ENCODE peak calls at places on chromosomes 2 and 18, in eight cellular contexts. One of them, this sample, is unnamed.

GRCh38 chr2:36785179-36785795 is 88.8 kb downstream of the VIT start:
- DNase-seq in HCT116: peak; percentile 62
- DNase-seq in SK-N-SH: peak; percentile 72
- DNase-seq in endothelial cell of umbilical vein: peak; percentile 77
- DNase-seq in GM12878: no peak
- DNase-seq in K562: peak; percentile 73
- DNase-seq in HepG2: peak; percentile 65
- DNase-seq in H1: peak; percentile 69
- DNase-seq in this sample: peak; percentile 74

GRCh38 chr2:134411279-134411827 is 157.5 kb downstream of the MGAT5 start:
- DNase-seq in HCT116: no peak
- DNase-seq in SK-N-SH: peak; percentile 48
- DNase-seq in endothelial cell of umbilical vein: no peak
- DNase-seq in GM12878: no peak
- DNase-seq in K562: no peak
- DNase-seq in HepG2: no peak
- DNase-seq in H1: no peak
- DNase-seq in this sample: no peak

GRCh38 chr2:23756593-23757292 is 170.2 kb downstream of the ATAD2B start:
- DNase-seq in HCT116: no peak
- DNase-seq in SK-N-SH: no peak
- DNase-seq in endothelial cell of umbilical vein: no peak
- DNase-seq in GM12878: no peak
- DNase-seq in K562: no peak
- DNase-seq in HepG2: no peak
- DNase-seq in H1: no peak
- DNase-seq in this sample: no peak

GRCh38 chr2:162430323-162430722 is 86.4 kb downstream of the GCA start:
- DNase-seq in HCT116: no peak
- DNase-seq in SK-N-SH: no peak
- DNase-seq in endothelial cell of umbilical vein: peak; percentile 93
- DNase-seq in GM12878: no peak
- DNase-seq in K562: no peak
- DNase-seq in HepG2: peak; percentile 21
- DNase-seq in H1: no peak
- DNase-seq in this sample: peak; percentile 21

GRCh38 chr2:51013060-51013746 is 18.7 kb downstream of the NRXN1 start:
- DNase-seq in HCT116: peak; percentile 10
- DNase-seq in SK-N-SH: no peak
- DNase-seq in endothelial cell of umbilical vein: no peak
- DNase-seq in GM12878: no peak
- DNase-seq in K562: no peak
- DNase-seq in HepG2: peak; percentile 28
- DNase-seq in H1: no peak
- DNase-seq in this sample: peak; percentile 81

GRCh38 chr2:207767461-207768167 is 2.1 kb downstream of the FZD5 start:
- DNase-seq in HCT116: no peak
- DNase-seq in SK-N-SH: peak; percentile 74
- DNase-seq in endothelial cell of umbilical vein: peak; percentile 45
- DNase-seq in GM12878: no peak
- DNase-seq in K562: no peak
- DNase-seq in HepG2: peak; percentile 76
- DNase-seq in H1: no peak
- DNase-seq in this sample: peak; percentile 78

GRCh38 chr2:180124273-180124881 is 117.3 kb upstream of the CWC22 start:
- DNase-seq in HCT116: peak; percentile 51
- DNase-seq in SK-N-SH: peak; percentile 41
- DNase-seq in endothelial cell of umbilical vein: peak; percentile 54
- DNase-seq in GM12878: peak; percentile 4
- DNase-seq in K562: peak; percentile 36
- DNase-seq in HepG2: peak; percentile 58
- DNase-seq in H1: no peak
- DNase-seq in this sample: peak; percentile 70

GRCh38 chr2:119864318-119864717 is 104.6 kb downstream of the PTPN4 start:
- DNase-seq in HCT116: no peak
- DNase-seq in SK-N-SH: no peak
- DNase-seq in endothelial cell of umbilical vein: peak; percentile 19
- DNase-seq in GM12878: no peak
- DNase-seq in K562: peak; percentile 17
- DNase-seq in HepG2: no peak
- DNase-seq in H1: no peak
- DNase-seq in this sample: no peak

GRCh38 chr2:231904161-231904611 is 22.0 kb downstream of the NPPC start:
- DNase-seq in HCT116: no peak
- DNase-seq in SK-N-SH: no peak
- DNase-seq in endothelial cell of umbilical vein: no peak
- DNase-seq in GM12878: no peak
- DNase-seq in K562: no peak
- DNase-seq in HepG2: no peak
- DNase-seq in H1: no peak
- DNase-seq in this sample: no peak

GRCh38 chr18:33821503-33821902 is 243.5 kb downstream of the ASXL3 start:
- DNase-seq in HCT116: no peak
- DNase-seq in SK-N-SH: no peak
- DNase-seq in endothelial cell of umbilical vein: no peak
- DNase-seq in GM12878: no peak
- DNase-seq in K562: no peak
- DNase-seq in HepG2: no peak
- DNase-seq in H1: no peak
- DNase-seq in this sample: no peak

GRCh38 chr2:100246163-100247145 is 75.8 kb downstream of the LONRF2 start:
- DNase-seq in HCT116: peak; percentile 13
- DNase-seq in SK-N-SH: peak; percentile 49
- DNase-seq in endothelial cell of umbilical vein: peak; percentile 27
- DNase-seq in GM12878: no peak
- DNase-seq in K562: peak; percentile 54
- DNase-seq in HepG2: peak; percentile 27
- DNase-seq in H1: no peak
- DNase-seq in this sample: peak; percentile 77

GRCh38 chr2:43293744-43294695 is 67.6 kb upstream of the ZFP36L2 start:
- DNase-seq in HCT116: peak; percentile 97
- DNase-seq in SK-N-SH: no peak
- DNase-seq in endothelial cell of umbilical vein: peak; percentile 83
- DNase-seq in GM12878: peak; percentile 90
- DNase-seq in K562: peak; percentile 80
- DNase-seq in HepG2: peak; percentile 99
- DNase-seq in H1: no peak
- DNase-seq in this sample: no peak

GRCh38 chr18:76476665-76477561 is 18.1 kb downstream of the ZNF516 start:
- DNase-seq in HCT116: no peak
- DNase-seq in SK-N-SH: no peak
- DNase-seq in endothelial cell of umbilical vein: peak; percentile 62
- DNase-seq in GM12878: no peak
- DNase-seq in K562: peak; percentile 25
- DNase-seq in HepG2: peak; percentile 88
- DNase-seq in H1: no peak
- DNase-seq in this sample: no peak

GRCh38 chr2:43611987-43612894 is 16.4 kb upstream of the THADA start:
- DNase-seq in HCT116: peak; percentile 74
- DNase-seq in SK-N-SH: peak; percentile 82
- DNase-seq in endothelial cell of umbilical vein: peak; percentile 73
- DNase-seq in GM12878: peak; percentile 17
- DNase-seq in K562: peak; percentile 68
- DNase-seq in HepG2: peak; percentile 73
- DNase-seq in H1: no peak
- DNase-seq in this sample: peak; percentile 84

GRCh38 chr2:160228141-160228963 is 28.3 kb upstream of the ITGB6 start:
- DNase-seq in HCT116: no peak
- DNase-seq in SK-N-SH: no peak
- DNase-seq in endothelial cell of umbilical vein: peak; percentile 84
- DNase-seq in GM12878: no peak
- DNase-seq in K562: no peak
- DNase-seq in HepG2: no peak
- DNase-seq in H1: no peak
- DNase-seq in this sample: no peak

GRCh38 chr18:31255953-31256352 is 62.0 kb upstream of the DSG1 start:
- DNase-seq in HCT116: no peak
- DNase-seq in SK-N-SH: no peak
- DNase-seq in endothelial cell of umbilical vein: no peak
- DNase-seq in GM12878: no peak
- DNase-seq in K562: no peak
- DNase-seq in HepG2: no peak
- DNase-seq in H1: no peak
- DNase-seq in this sample: no peak
- TF ChIP-seq POLR2AphosphoS5 in HCT116: no peak
- TF ChIP-seq POLR2AphosphoS5 in SK-N-SH: no peak
- TF ChIP-seq POLR2AphosphoS5 in endothelial cell of umbilical vein: no peak
- TF ChIP-seq POLR2AphosphoS5 in GM12878: no peak
- TF ChIP-seq POLR2AphosphoS5 in K562: no peak
- TF ChIP-seq POLR2AphosphoS5 in HepG2: no peak
- TF ChIP-seq POLR2AphosphoS5 in H1: no peak
- TF ChIP-seq POLR2AphosphoS5 in this sample: no peak

DNA sequence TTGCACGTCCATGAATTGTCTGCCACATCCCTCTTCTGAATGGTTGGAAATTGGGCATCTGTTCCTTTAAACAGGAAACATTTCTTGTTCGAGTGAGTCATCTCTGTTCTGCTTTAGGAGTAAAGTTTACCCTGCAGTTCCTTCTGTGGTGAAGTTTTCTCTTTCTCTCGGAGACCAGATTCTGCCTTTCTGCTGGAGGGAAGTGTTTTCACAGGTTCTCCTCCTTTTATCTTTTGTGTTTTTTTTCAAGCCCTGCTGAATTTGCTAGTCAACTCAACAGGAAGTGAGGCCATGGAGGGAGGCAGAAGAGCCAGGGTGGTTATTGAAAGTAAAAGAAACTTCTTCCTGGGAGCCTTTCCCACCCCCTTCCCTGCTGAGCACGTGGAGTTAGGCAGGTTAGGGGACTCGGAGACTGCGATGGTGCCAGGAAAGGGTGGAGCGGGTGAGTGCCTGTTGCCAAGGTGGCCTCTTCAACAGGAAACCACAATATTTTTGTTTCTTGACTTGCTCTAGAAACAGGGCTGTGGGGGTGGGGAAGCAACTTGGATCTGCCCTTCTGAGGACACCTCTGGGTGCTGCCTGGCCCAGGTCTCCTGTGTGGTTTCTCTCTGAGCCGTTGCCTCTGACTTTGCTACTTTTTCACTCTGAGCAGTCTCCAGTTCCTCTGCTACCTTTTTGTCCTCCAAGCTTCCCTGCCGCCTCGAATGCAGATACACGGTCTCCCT is 2.2 kb upstream of the CASP8 start:
- DNase-seq in HCT116: peak; percentile 68
- DNase-seq in SK-N-SH: no peak
- DNase-seq in endothelial cell of umbilical vein: peak; percentile 84
- DNase-seq in GM12878: peak; percentile 79
- DNase-seq in K562: peak; percentile 60
- DNase-seq in HepG2: peak; percentile 55
- DNase-seq in H1: no peak
- DNase-seq in this sample: peak; percentile 53
- H3K79me2 ChIP-seq in HCT116: peaks cover 55% of the 10 kb centered on the region
- H3K79me2 ChIP-seq in SK-N-SH: peaks cover 32% of the 10 kb centered on the region
- H3K79me2 ChIP-seq in endothelial cell of umbilical vein: peaks cover 10% of the 10 kb centered on the region
- H3K79me2 ChIP-seq in GM12878: peaks cover 9% of the 10 kb centered on the region
- H3K79me2 ChIP-seq in K562: peaks cover 51% of the 10 kb centered on the region
- H3K79me2 ChIP-seq in HepG2: peaks cover 36% of the 10 kb centered on the region
- H3K79me2 ChIP-seq in H1: no peaks in the 10 kb centered on the region
- H3K79me2 ChIP-seq in this sample: no peaks in the 10 kb centered on the region

DNA sequence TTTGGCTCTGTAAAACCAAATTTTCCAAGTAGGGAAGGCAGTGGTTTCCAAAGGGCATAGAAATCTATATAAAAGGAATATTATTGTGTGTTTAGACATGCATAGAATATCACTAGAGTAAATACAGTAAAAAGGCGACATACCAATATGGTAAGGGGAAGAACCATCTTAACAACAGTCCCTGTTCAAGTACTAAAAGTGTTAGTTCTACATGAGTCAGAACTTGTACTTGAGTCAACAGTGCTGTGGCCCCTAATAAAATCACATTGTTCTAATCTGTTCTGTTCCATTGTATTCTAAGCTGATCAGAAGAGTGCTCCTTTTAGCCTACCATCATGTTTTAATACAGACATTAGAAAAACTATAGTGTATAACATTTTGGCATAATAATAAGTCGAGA is 36.1 kb upstream of the TNFRSF11A start:
- DNase-seq in HCT116: no peak
- DNase-seq in SK-N-SH: no peak
- DNase-seq in endothelial cell of umbilical vein: no peak
- DNase-seq in GM12878: no peak
- DNase-seq in K562: no peak
- DNase-seq in HepG2: no peak
- DNase-seq in H1: no peak
- DNase-seq in this sample: no peak
- H3K36me3 ChIP-seq in HCT116: no peaks in the 10 kb centered on the region
- H3K36me3 ChIP-seq in SK-N-SH: peaks cover 47% of the 10 kb centered on the region
- H3K36me3 ChIP-seq in endothelial cell of umbilical vein: peaks cover 2% of the 10 kb centered on the region
- H3K36me3 ChIP-seq in GM12878: peaks cover 10% of the 10 kb centered on the region
- H3K36me3 ChIP-seq in K562: peaks cover 5% of the 10 kb centered on the region
- H3K36me3 ChIP-seq in HepG2: peaks cover 10% of the 10 kb centered on the region
- H3K36me3 ChIP-seq in H1: no peaks in the 10 kb centered on the region
- H3K36me3 ChIP-seq in this sample: peaks cover 7% of the 10 kb centered on the region

GRCh38 chr2:10303174-10303633 is 500 bp downstream of the HPCAL1 start:
- DNase-seq in HCT116: no peak
- DNase-seq in SK-N-SH: no peak
- DNase-seq in endothelial cell of umbilical vein: no peak
- DNase-seq in GM12878: no peak
- DNase-seq in K562: no peak
- DNase-seq in HepG2: no peak
- DNase-seq in H1: no peak
- DNase-seq in this sample: no peak

GRCh38 chr2:10303634-10304378 is 1.1 kb downstream of the HPCAL1 start:
- DNase-seq in HCT116: no peak
- DNase-seq in SK-N-SH: peak; percentile 84
- DNase-seq in endothelial cell of umbilical vein: peak; percentile 63
- DNase-seq in GM12878: no peak
- DNase-seq in K562: peak; percentile 49
- DNase-seq in HepG2: peak; percentile 44
- DNase-seq in H1: no peak
- DNase-seq in this sample: peak; percentile 65

GRCh38 chr2:10301946-10302478 is 692 bp upstream of the HPCAL1 start:
- DNase-seq in HCT116: no peak
- DNase-seq in SK-N-SH: no peak
- DNase-seq in endothelial cell of umbilical vein: no peak
- DNase-seq in GM12878: no peak
- DNase-seq in K562: no peak
- DNase-seq in HepG2: peak; percentile 71
- DNase-seq in H1: no peak
- DNase-seq in this sample: peak; percentile 37

GRCh38 chr2:10300997-10301945 is 1.4 kb upstream of the HPCAL1 start:
- DNase-seq in HCT116: no peak
- DNase-seq in SK-N-SH: no peak
- DNase-seq in endothelial cell of umbilical vein: no peak
- DNase-seq in GM12878: no peak
- DNase-seq in K562: no peak
- DNase-seq in HepG2: peak; percentile 90
- DNase-seq in H1: no peak
- DNase-seq in this sample: no peak

DNA sequence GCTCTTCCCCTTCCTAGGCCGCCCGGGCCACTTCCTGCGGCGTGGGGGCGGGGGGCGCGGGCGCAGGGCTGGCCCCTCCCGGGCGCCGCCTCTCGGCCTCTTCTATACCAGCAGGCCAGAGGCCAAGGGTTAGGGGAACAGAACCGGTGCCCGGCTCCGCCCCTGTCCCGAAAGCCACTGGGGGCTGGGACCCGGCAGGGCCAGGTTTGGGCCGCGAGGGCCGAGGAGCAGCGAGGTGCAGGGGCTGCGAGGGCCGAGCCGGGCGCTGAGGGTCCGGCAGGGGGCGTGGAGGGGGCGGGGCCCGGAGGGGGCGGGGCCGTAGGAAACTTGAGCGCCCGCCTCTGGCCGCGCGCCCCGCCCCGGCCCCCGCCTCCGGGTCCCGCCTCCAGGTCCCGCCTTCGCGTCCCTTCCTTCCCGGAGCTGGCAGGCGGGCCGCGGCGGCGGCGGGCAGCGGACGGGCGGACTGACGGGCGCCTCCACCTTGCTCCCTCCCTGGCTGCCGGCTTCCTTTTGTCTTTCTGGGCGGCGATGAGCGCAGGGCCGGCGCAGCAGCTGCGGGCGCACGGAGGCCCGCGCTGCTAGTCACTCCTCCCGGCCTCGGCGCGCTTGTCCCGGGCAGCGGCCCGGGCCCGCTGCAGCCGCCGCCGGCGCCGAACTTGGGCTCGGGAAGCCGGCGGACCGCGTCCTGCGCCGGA is at the start of gene HPCAL1:
- DNase-seq in HCT116: peak; percentile 36
- DNase-seq in SK-N-SH: peak; percentile 100
- DNase-seq in endothelial cell of umbilical vein: peak; percentile 81
- DNase-seq in GM12878: peak; percentile 40
- DNase-seq in K562: peak; percentile 96
- DNase-seq in HepG2: peak; percentile 96
- DNase-seq in H1: peak; percentile 89
- DNase-seq in this sample: peak; percentile 96
- TF ChIP-seq POLR2AphosphoS5 in HCT116: peak; percentile 96
- TF ChIP-seq POLR2AphosphoS5 in SK-N-SH: peak; percentile 86
- TF ChIP-seq POLR2AphosphoS5 in endothelial cell of umbilical vein: peak; percentile 85
- TF ChIP-seq POLR2AphosphoS5 in GM12878: no peak
- TF ChIP-seq POLR2AphosphoS5 in K562: no peak
- TF ChIP-seq POLR2AphosphoS5 in HepG2: peak; percentile 67
- TF ChIP-seq POLR2AphosphoS5 in H1: no peak
- TF ChIP-seq POLR2AphosphoS5 in this sample: peak; percentile 66